ENCODE peak calls at places on chromosomes 2 and 18, in six cellular contexts. R is GM06990, A is EH, L is T-helper 17 cell, W is progenitor cell of endocrine pancreas, P is aorta. V is an unnamed sample.

GRCh38 chr18:70289351-70290330 is 796 bp downstream of the SOCS6 start:
- DNase-seq in R (peak; percentile 63), A (peak; percentile 51), L (no peak), W (peak; percentile 39), P (peak; percentile 59), V (peak; percentile 74)

GRCh38 chr2:237154894-237155851 is 69.5 kb downstream of the COPS8 start:
- DNase-seq in R (peak; percentile 42), A (no peak), L (no peak), W (no peak), P (no peak), V (no peak)

GRCh38 chr2:150410809-150411208 is 76.7 kb downstream of the RND3 start:
- DNase-seq in R (no peak), A (peak; percentile 77), L (no peak), W (no peak), P (no peak), V (no peak)

GRCh38 chr2:65420712-65421431 is 11.5 kb downstream of the SPRED2 start:
- DNase-seq in R (peak; percentile 41), A (peak; percentile 80), L (no peak), W (no peak), P (no peak), V (no peak)

GRCh38 chr2:18444806-18445205 is 115.6 kb downstream of the RDH14 start:
- DNase-seq in R (no peak), A (no peak), L (no peak), W (no peak), P (no peak), V (no peak)

GRCh38 chr2:174635747-174636399 is 38.3 kb upstream of the WIPF1 start:
- DNase-seq in R (no peak), A (peak; percentile 77), L (no peak), W (no peak), P (no peak), V (no peak)

GRCh38 chr2:179275280-179276013 is 10.8 kb upstream of the SESTD1 start:
- DNase-seq in R (no peak), A (peak; percentile 12), L (no peak), W (no peak), P (no peak), V (no peak)

GRCh38 chr2:9408641-9409151 is 14.6 kb downstream of the ITGB1BP1 start:
- DNase-seq in R (no peak), A (peak; percentile 41), L (no peak), W (no peak), P (no peak), V (no peak)

GRCh38 chr2:222535477-222535876 is 111.1 kb downstream of the SGPP2 start:
- DNase-seq in R (no peak), A (no peak), L (no peak), W (no peak), P (no peak), V (no peak)

GRCh38 chr2:165795011-165795410 is 964 bp upstream of the GALNT3 start:
- DNase-seq in R (no peak), A (no peak), L (no peak), W (no peak), P (no peak), V (no peak)

GRCh38 chr2:9114457-9114856 is 92.2 kb upstream of the ASAP2 start:
- DNase-seq in R (no peak), A (no peak), L (no peak), W (no peak), P (no peak), V (no peak)

GRCh38 chr2:127175821-127176354 is 44.2 kb downstream of the CYP27C1 start:
- DNase-seq in R (no peak), A (peak; percentile 94), L (no peak), W (no peak), P (no peak), V (peak; percentile 78)

GRCh38 chr2:8643996-8644356 is 37.9 kb upstream of the ID2 start:
- DNase-seq in R (no peak), A (no peak), L (no peak), W (no peak), P (no peak), V (no peak)

GRCh38 chr2:206392118-206392517 is 51.2 kb upstream of the ADAM23 start:
- DNase-seq in R (no peak), A (peak; percentile 58), L (no peak), W (no peak), P (no peak), V (no peak)

GRCh38 chr2:189096769-189097447 is 82.7 kb downstream of the COL5A2 start:
- DNase-seq in R (no peak), A (peak; percentile 93), L (no peak), W (no peak), P (no peak), V (no peak)

GRCh38 chr2:234840336-234840735 is 111.5 kb upstream of the SH3BP4 start:
- DNase-seq in R (no peak), A (peak; percentile 95), L (no peak), W (no peak), P (peak; percentile 55), V (no peak)

GRCh38 chr18:59927246-59927825 is 27.5 kb downstream of the PMAIP1 start:
- DNase-seq in R (peak; percentile 79), A (no peak), L (no peak), W (no peak), P (no peak), V (no peak)